ENCODE peak calls at places on chromosomes 12 and 14, in six cellular contexts. H, E, S, N, O and M are unnamed samples.

GRCh38 chr14:76782885-76783566 is 21.8 kb downstream of the VASH1 start:
- DNase-seq in H (no peak), E (no peak), S (no peak), N (no peak), O (no peak), M (no peak)

GRCh38 chr12:102891756-102892155 is 25.3 kb downstream of the PAH start:
- DNase-seq in H (no peak), E (no peak), S (no peak), N (no peak), O (no peak), M (no peak)

GRCh38 chr14:64761441-64762043 is 57.3 kb downstream of the PLEKHG3 start:
- DNase-seq in H (no peak), E (no peak), S (peak; percentile 43), N (no peak), O (no peak), M (no peak)

GRCh38 chr12:56377310-56377988 is 14.8 kb upstream of the APOF start:
- DNase-seq in H (no peak), E (no peak), S (peak; percentile 66), N (no peak), O (no peak), M (no peak)

GRCh38 chr14:55354500-55354899 is 57.1 kb downstream of the ATG14 start:
- DNase-seq in H (peak; percentile 66), E (peak; percentile 48), S (peak; percentile 57), N (peak; percentile 38), O (peak; percentile 20), M (no peak)

GRCh38 chr12:3313655-3314305 is 177.2 kb upstream of the PRMT8 start:
- DNase-seq in H (no peak), E (no peak), S (peak; percentile 59), N (no peak), O (no peak), M (peak; percentile 50)

GRCh38 chr12:99918003-99918402 is 66.7 kb downstream of the ANKS1B start:
- DNase-seq in H (no peak), E (no peak), S (peak; percentile 2), N (no peak), O (no peak), M (no peak)

GRCh38 chr12:118125743-118126118 is 10.2 kb upstream of the PEBP1 start:
- DNase-seq in H (no peak), E (no peak), S (no peak), N (no peak), O (no peak), M (no peak)

GRCh38 chr12:132249747-132250478 is 79.5 kb downstream of the GALNT9 start:
- DNase-seq in H (no peak), E (no peak), S (no peak), N (no peak), O (no peak), M (no peak)

GRCh38 chr14:80055912-80056801 is 155.1 kb downstream of the DIO2 start:
- DNase-seq in H (no peak), E (peak; percentile 19), S (peak; percentile 73), N (peak; percentile 0), O (no peak), M (no peak)

GRCh38 chr14:60622210-60622919 is 26.9 kb downstream of the SIX1 start:
- DNase-seq in H (no peak), E (no peak), S (peak; percentile 37), N (no peak), O (no peak), M (no peak)

GRCh38 chr12:124370851-124371250 is 76.0 kb downstream of the RFLNA start:
- DNase-seq in H (no peak), E (no peak), S (no peak), N (no peak), O (no peak), M (no peak)

GRCh38 chr12:121657305-121658008 is 12.0 kb downstream of the MORN3 start:
- DNase-seq in H (peak; percentile 70), E (no peak), S (no peak), N (no peak), O (no peak), M (no peak)

GRCh38 chr12:124518051-124518932 is 49.1 kb downstream of the NCOR2 start:
- DNase-seq in H (no peak), E (peak; percentile 99), S (peak; percentile 98), N (no peak), O (peak; percentile 99), M (no peak)

GRCh38 chr14:89958966-89959365 is 3.2 kb downstream of the TDP1 start:
- DNase-seq in H (no peak), E (no peak), S (no peak), N (no peak), O (no peak), M (no peak)

GRCh38 chr14:102498005-102498677 is 11.4 kb downstream of the ANKRD9 start:
- DNase-seq in H (no peak), E (no peak), S (no peak), N (no peak), O (no peak), M (no peak)

GRCh38 chr14:103668117-103668516 is 39.1 kb downstream of the KLC1 start:
- DNase-seq in H (no peak), E (no peak), S (no peak), N (no peak), O (no peak), M (no peak)

GRCh38 chr14:51666831-51667230 is 15.1 kb downstream of the FRMD6 start:
- DNase-seq in H (no peak), E (no peak), S (no peak), N (no peak), O (no peak), M (no peak)

GRCh38 chr12:27711312-27711682 is 665 bp downstream of the MRPS35 start:
- DNase-seq in H (no peak), E (no peak), S (no peak), N (no peak), O (no peak), M (peak; percentile 19)

GRCh38 chr12:74021937-74022336 is 515.7 kb upstream of the ATXN7L3B start:
- DNase-seq in H (no peak), E (peak; percentile 34), S (peak; percentile 28), N (no peak), O (peak; percentile 35), M (no peak)

GRCh38 chr12:108473400-108474055 is 41.5 kb upstream of the FICD start:
- DNase-seq in H (no peak), E (no peak), S (no peak), N (no peak), O (no peak), M (no peak)

GRCh38 chr12:102454330-102454729 is 26.0 kb downstream of the IGF1 start:
- DNase-seq in H (no peak), E (no peak), S (no peak), N (no peak), O (no peak), M (no peak)

GRCh38 chr12:89707623-89707991 is 1.0 kb downstream of the ATP2B1 start:
- DNase-seq in H (peak; percentile 60), E (no peak), S (peak; percentile 44), N (no peak), O (peak; percentile 16), M (no peak)

GRCh38 chr14:74549588-74549987 is 56.0 kb downstream of the ISCA2 start:
- DNase-seq in H (no peak), E (no peak), S (peak; percentile 45), N (no peak), O (no peak), M (no peak)

GRCh38 chr12:8590842-8591545 is 21.7 kb downstream of the AICDA start:
- DNase-seq in H (no peak), E (no peak), S (no peak), N (no peak), O (no peak), M (peak; percentile 50)

GRCh38 chr12:51475543-51475942 is 50.9 kb downstream of the SLC4A8 start:
- DNase-seq in H (no peak), E (no peak), S (peak; percentile 38), N (no peak), O (no peak), M (no peak)

GRCh38 chr12:58148405-58148804 is 207.0 kb downstream of the ATP23 start:
- DNase-seq in H (no peak), E (no peak), S (peak; percentile 80), N (no peak), O (no peak), M (no peak)

GRCh38 chr14:86798330-86798729 is 1194.7 kb downstream of the GALC start:
- DNase-seq in H (no peak), E (no peak), S (no peak), N (no peak), O (no peak), M (no peak)

GRCh38 chr14:39015360-39015961 is 87.6 kb downstream of the SEC23A start:
- DNase-seq in H (no peak), E (no peak), S (peak; percentile 71), N (no peak), O (no peak), M (peak; percentile 23)

GRCh38 chr14:26255213-26255612 is 342.6 kb downstream of the NOVA1 start:
- DNase-seq in H (no peak), E (no peak), S (peak; percentile 64), N (no peak), O (no peak), M (no peak)

GRCh38 chr14:82879949-82880535 is 1346.4 kb upstream of the SEL1L start:
- DNase-seq in H (no peak), E (no peak), S (no peak), N (no peak), O (no peak), M (no peak)

GRCh38 chr14:89702151-89702936 is 252.2 kb downstream of the EFCAB11 start:
- DNase-seq in H (no peak), E (no peak), S (peak; percentile 76), N (no peak), O (peak; percentile 54), M (no peak)

GRCh38 chr14:60647081-60647836 is 2.0 kb downstream of the SIX1 start:
- DNase-seq in H (no peak), E (no peak), S (peak; percentile 91), N (no peak), O (no peak), M (no peak)

GRCh38 chr14:100069161-100069800 is 4.1 kb downstream of the EVL start:
- DNase-seq in H (no peak), E (no peak), S (no peak), N (no peak), O (no peak), M (no peak)

GRCh38 chr14:93729993-93730392 is 58.3 kb downstream of the PRIMA1 start:
- DNase-seq in H (no peak), E (no peak), S (no peak), N (no peak), O (no peak), M (no peak)

GRCh38 chr12:51593539-51593938 is 2.5 kb downstream of the SCN8A start:
- DNase-seq in H (no peak), E (peak; percentile 57), S (peak; percentile 79), N (peak; percentile 5), O (no peak), M (no peak)

GRCh38 chr12:9906888-9907287 is 25.3 kb downstream of the CLEC2A start:
- DNase-seq in H (no peak), E (no peak), S (peak; percentile 5), N (no peak), O (no peak), M (no peak)

GRCh38 chr14:22008766-22009165 is 335.1 kb upstream of the OR4E1 start:
- DNase-seq in H (no peak), E (no peak), S (no peak), N (no peak), O (no peak), M (no peak)